ENCODE peak calls at places on chromosomes 12 and 14, in ten cellular contexts. One of them, this sample, is unnamed.

GRCh38 chr14:95190857-95191256 is 33.5 kb upstream of the DICER1 start:
- DNase-seq in stimulated activated naive CD4-positive, alpha-beta T cell: no peak
- DNase-seq in neuronal stem cell: no peak
- DNase-seq in activated T-helper 1 cell treated with anti-CD3 and anti-CD28 coated beads, Interleukin-12 subunit alpha, Interleukin-12 subunit beta, Interleukin-2, Interleukin-4 antibody, amounts not matched to agents 30 ng/mL and 10 ng/mL and 1 ng/mL, durations not matched to agents 14 hours and 24 hours and 36 hours: no peak
- DNase-seq in T-helper 2 cell: no peak
- DNase-seq in PC-9: no peak
- DNase-seq in pancreas: no peak
- DNase-seq in fibroblast of pulmonary artery: no peak
- DNase-seq in RPMI7951: no peak
- DNase-seq in B cell: no peak
- DNase-seq in this sample: no peak

GRCh38 chr12:111178194-111179081 is 190.5 kb downstream of the PHETA1 start:
- DNase-seq in RPMI7951: no peak
- DNase-seq in PC-9: no peak
- DNase-seq in stimulated activated naive CD4-positive, alpha-beta T cell: no peak
- DNase-seq in fibroblast of pulmonary artery: no peak
- DNase-seq in pancreas: no peak
- DNase-seq in T-helper 2 cell: no peak
- DNase-seq in activated T-helper 1 cell treated with anti-CD3 and anti-CD28 coated beads, Interleukin-12 subunit alpha, Interleukin-12 subunit beta, Interleukin-2, Interleukin-4 antibody, amounts not matched to agents 30 ng/mL and 10 ng/mL and 1 ng/mL, durations not matched to agents 14 hours and 24 hours and 36 hours: no peak
- DNase-seq in B cell: no peak
- DNase-seq in neuronal stem cell: no peak
- DNase-seq in this sample: no peak

GRCh38 chr12:92270501-92270900 is 124.9 kb upstream of the BTG1 start:
- DNase-seq in B cell: no peak
- DNase-seq in activated T-helper 1 cell treated with anti-CD3 and anti-CD28 coated beads, Interleukin-12 subunit alpha, Interleukin-12 subunit beta, Interleukin-2, Interleukin-4 antibody, amounts not matched to agents 30 ng/mL and 10 ng/mL and 1 ng/mL, durations not matched to agents 14 hours and 24 hours and 36 hours: no peak
- DNase-seq in T-helper 2 cell: no peak
- DNase-seq in pancreas: no peak
- DNase-seq in RPMI7951: no peak
- DNase-seq in stimulated activated naive CD4-positive, alpha-beta T cell: no peak
- DNase-seq in PC-9: no peak
- DNase-seq in fibroblast of pulmonary artery: no peak
- DNase-seq in neuronal stem cell: no peak
- DNase-seq in this sample: peak

GRCh38 chr12:7108042-7108927 is 729 bp downstream of the C1RL start:
- DNase-seq in PC-9: peak
- DNase-seq in T-helper 2 cell: peak
- DNase-seq in RPMI7951: peak
- DNase-seq in neuronal stem cell: peak
- DNase-seq in B cell: peak
- DNase-seq in stimulated activated naive CD4-positive, alpha-beta T cell: peak
- DNase-seq in pancreas: peak
- DNase-seq in fibroblast of pulmonary artery: peak
- DNase-seq in activated T-helper 1 cell treated with anti-CD3 and anti-CD28 coated beads, Interleukin-12 subunit alpha, Interleukin-12 subunit beta, Interleukin-2, Interleukin-4 antibody, amounts not matched to agents 30 ng/mL and 10 ng/mL and 1 ng/mL, durations not matched to agents 14 hours and 24 hours and 36 hours: peak
- DNase-seq in this sample: no peak

GRCh38 chr12:97112161-97112560 is 205.1 kb downstream of the NEDD1 start:
- DNase-seq in RPMI7951: no peak
- DNase-seq in pancreas: no peak
- DNase-seq in PC-9: no peak
- DNase-seq in B cell: no peak
- DNase-seq in stimulated activated naive CD4-positive, alpha-beta T cell: no peak
- DNase-seq in T-helper 2 cell: no peak
- DNase-seq in fibroblast of pulmonary artery: no peak
- DNase-seq in activated T-helper 1 cell treated with anti-CD3 and anti-CD28 coated beads, Interleukin-12 subunit alpha, Interleukin-12 subunit beta, Interleukin-2, Interleukin-4 antibody, amounts not matched to agents 30 ng/mL and 10 ng/mL and 1 ng/mL, durations not matched to agents 14 hours and 24 hours and 36 hours: no peak
- DNase-seq in neuronal stem cell: no peak
- DNase-seq in this sample: no peak

GRCh38 chr14:98184467-98184866 is 1087.5 kb downstream of the BCL11B start:
- DNase-seq in B cell: no peak
- DNase-seq in pancreas: no peak
- DNase-seq in neuronal stem cell: no peak
- DNase-seq in stimulated activated naive CD4-positive, alpha-beta T cell: no peak
- DNase-seq in RPMI7951: no peak
- DNase-seq in T-helper 2 cell: peak
- DNase-seq in PC-9: no peak
- DNase-seq in activated T-helper 1 cell treated with anti-CD3 and anti-CD28 coated beads, Interleukin-12 subunit alpha, Interleukin-12 subunit beta, Interleukin-2, Interleukin-4 antibody, amounts not matched to agents 30 ng/mL and 10 ng/mL and 1 ng/mL, durations not matched to agents 14 hours and 24 hours and 36 hours: no peak
- DNase-seq in fibroblast of pulmonary artery: no peak
- DNase-seq in this sample: no peak

GRCh38 chr14:87992349-87992719 is 648 bp downstream of the GALC start:
- DNase-seq in neuronal stem cell: no peak
- DNase-seq in B cell: no peak
- DNase-seq in pancreas: no peak
- DNase-seq in activated T-helper 1 cell treated with anti-CD3 and anti-CD28 coated beads, Interleukin-12 subunit alpha, Interleukin-12 subunit beta, Interleukin-2, Interleukin-4 antibody, amounts not matched to agents 30 ng/mL and 10 ng/mL and 1 ng/mL, durations not matched to agents 14 hours and 24 hours and 36 hours: peak
- DNase-seq in T-helper 2 cell: no peak
- DNase-seq in fibroblast of pulmonary artery: no peak
- DNase-seq in PC-9: no peak
- DNase-seq in RPMI7951: no peak
- DNase-seq in stimulated activated naive CD4-positive, alpha-beta T cell: no peak
- DNase-seq in this sample: peak

GRCh38 chr14:60093606-60094005 is 1.9 kb downstream of the PCNX4 start:
- DNase-seq in B cell: no peak
- DNase-seq in T-helper 2 cell: no peak
- DNase-seq in PC-9: no peak
- DNase-seq in neuronal stem cell: no peak
- DNase-seq in stimulated activated naive CD4-positive, alpha-beta T cell: no peak
- DNase-seq in pancreas: no peak
- DNase-seq in activated T-helper 1 cell treated with anti-CD3 and anti-CD28 coated beads, Interleukin-12 subunit alpha, Interleukin-12 subunit beta, Interleukin-2, Interleukin-4 antibody, amounts not matched to agents 30 ng/mL and 10 ng/mL and 1 ng/mL, durations not matched to agents 14 hours and 24 hours and 36 hours: no peak
- DNase-seq in fibroblast of pulmonary artery: no peak
- DNase-seq in RPMI7951: no peak
- DNase-seq in this sample: no peak

GRCh38 chr12:50062733-50063452 is 5.5 kb downstream of the ASIC1 start:
- DNase-seq in fibroblast of pulmonary artery: no peak
- DNase-seq in PC-9: peak
- DNase-seq in B cell: no peak
- DNase-seq in activated T-helper 1 cell treated with anti-CD3 and anti-CD28 coated beads, Interleukin-12 subunit alpha, Interleukin-12 subunit beta, Interleukin-2, Interleukin-4 antibody, amounts not matched to agents 30 ng/mL and 10 ng/mL and 1 ng/mL, durations not matched to agents 14 hours and 24 hours and 36 hours: no peak
- DNase-seq in neuronal stem cell: no peak
- DNase-seq in T-helper 2 cell: no peak
- DNase-seq in RPMI7951: peak
- DNase-seq in stimulated activated naive CD4-positive, alpha-beta T cell: no peak
- DNase-seq in pancreas: no peak
- DNase-seq in this sample: no peak

GRCh38 chr12:108135627-108136026 is 6.5 kb downstream of the WSCD2 start:
- DNase-seq in neuronal stem cell: no peak
- DNase-seq in PC-9: no peak
- DNase-seq in T-helper 2 cell: no peak
- DNase-seq in RPMI7951: no peak
- DNase-seq in stimulated activated naive CD4-positive, alpha-beta T cell: no peak
- DNase-seq in activated T-helper 1 cell treated with anti-CD3 and anti-CD28 coated beads, Interleukin-12 subunit alpha, Interleukin-12 subunit beta, Interleukin-2, Interleukin-4 antibody, amounts not matched to agents 30 ng/mL and 10 ng/mL and 1 ng/mL, durations not matched to agents 14 hours and 24 hours and 36 hours: no peak
- DNase-seq in fibroblast of pulmonary artery: no peak
- DNase-seq in B cell: no peak
- DNase-seq in pancreas: no peak
- DNase-seq in this sample: no peak

GRCh38 chr12:103852498-103852992 is 11.5 kb upstream of the NT5DC3 start:
- DNase-seq in stimulated activated naive CD4-positive, alpha-beta T cell: no peak
- DNase-seq in B cell: no peak
- DNase-seq in pancreas: no peak
- DNase-seq in fibroblast of pulmonary artery: peak
- DNase-seq in T-helper 2 cell: peak
- DNase-seq in PC-9: no peak
- DNase-seq in activated T-helper 1 cell treated with anti-CD3 and anti-CD28 coated beads, Interleukin-12 subunit alpha, Interleukin-12 subunit beta, Interleukin-2, Interleukin-4 antibody, amounts not matched to agents 30 ng/mL and 10 ng/mL and 1 ng/mL, durations not matched to agents 14 hours and 24 hours and 36 hours: no peak
- DNase-seq in RPMI7951: peak
- DNase-seq in neuronal stem cell: no peak
- DNase-seq in this sample: no peak

GRCh38 chr12:66694666-66695065 is 15.8 kb upstream of the GRIP1 start:
- DNase-seq in fibroblast of pulmonary artery: no peak
- DNase-seq in B cell: no peak
- DNase-seq in PC-9: no peak
- DNase-seq in activated T-helper 1 cell treated with anti-CD3 and anti-CD28 coated beads, Interleukin-12 subunit alpha, Interleukin-12 subunit beta, Interleukin-2, Interleukin-4 antibody, amounts not matched to agents 30 ng/mL and 10 ng/mL and 1 ng/mL, durations not matched to agents 14 hours and 24 hours and 36 hours: no peak
- DNase-seq in neuronal stem cell: no peak
- DNase-seq in T-helper 2 cell: no peak
- DNase-seq in pancreas: no peak
- DNase-seq in stimulated activated naive CD4-positive, alpha-beta T cell: no peak
- DNase-seq in RPMI7951: no peak
- DNase-seq in this sample: no peak

GRCh38 chr12:58608711-58609110 is 311.6 kb downstream of the LRIG3 start:
- DNase-seq in fibroblast of pulmonary artery: no peak
- DNase-seq in PC-9: no peak
- DNase-seq in activated T-helper 1 cell treated with anti-CD3 and anti-CD28 coated beads, Interleukin-12 subunit alpha, Interleukin-12 subunit beta, Interleukin-2, Interleukin-4 antibody, amounts not matched to agents 30 ng/mL and 10 ng/mL and 1 ng/mL, durations not matched to agents 14 hours and 24 hours and 36 hours: no peak
- DNase-seq in RPMI7951: no peak
- DNase-seq in pancreas: no peak
- DNase-seq in B cell: no peak
- DNase-seq in T-helper 2 cell: no peak
- DNase-seq in stimulated activated naive CD4-positive, alpha-beta T cell: no peak
- DNase-seq in neuronal stem cell: no peak
- DNase-seq in this sample: no peak

GRCh38 chr14:33897878-33898535 is 52.9 kb downstream of the EGLN3 start:
- DNase-seq in pancreas: no peak
- DNase-seq in B cell: no peak
- DNase-seq in fibroblast of pulmonary artery: no peak
- DNase-seq in stimulated activated naive CD4-positive, alpha-beta T cell: no peak
- DNase-seq in PC-9: no peak
- DNase-seq in activated T-helper 1 cell treated with anti-CD3 and anti-CD28 coated beads, Interleukin-12 subunit alpha, Interleukin-12 subunit beta, Interleukin-2, Interleukin-4 antibody, amounts not matched to agents 30 ng/mL and 10 ng/mL and 1 ng/mL, durations not matched to agents 14 hours and 24 hours and 36 hours: no peak
- DNase-seq in T-helper 2 cell: no peak
- DNase-seq in neuronal stem cell: no peak
- DNase-seq in RPMI7951: no peak
- DNase-seq in this sample: no peak

GRCh38 chr12:129911437-129912049 is 7.7 kb upstream of the TMEM132D start:
- DNase-seq in RPMI7951: peak
- DNase-seq in activated T-helper 1 cell treated with anti-CD3 and anti-CD28 coated beads, Interleukin-12 subunit alpha, Interleukin-12 subunit beta, Interleukin-2, Interleukin-4 antibody, amounts not matched to agents 30 ng/mL and 10 ng/mL and 1 ng/mL, durations not matched to agents 14 hours and 24 hours and 36 hours: peak
- DNase-seq in fibroblast of pulmonary artery: peak
- DNase-seq in PC-9: peak
- DNase-seq in neuronal stem cell: peak
- DNase-seq in T-helper 2 cell: peak
- DNase-seq in B cell: peak
- DNase-seq in stimulated activated naive CD4-positive, alpha-beta T cell: no peak
- DNase-seq in pancreas: peak
- DNase-seq in this sample: peak

GRCh38 chr12:111409403-111410228 is 3.9 kb downstream of the SH2B3 start:
- DNase-seq in fibroblast of pulmonary artery: peak
- DNase-seq in stimulated activated naive CD4-positive, alpha-beta T cell: no peak
- DNase-seq in B cell: no peak
- DNase-seq in neuronal stem cell: no peak
- DNase-seq in pancreas: peak
- DNase-seq in T-helper 2 cell: no peak
- DNase-seq in PC-9: no peak
- DNase-seq in RPMI7951: peak
- DNase-seq in activated T-helper 1 cell treated with anti-CD3 and anti-CD28 coated beads, Interleukin-12 subunit alpha, Interleukin-12 subunit beta, Interleukin-2, Interleukin-4 antibody, amounts not matched to agents 30 ng/mL and 10 ng/mL and 1 ng/mL, durations not matched to agents 14 hours and 24 hours and 36 hours: no peak
- DNase-seq in this sample: peak

GRCh38 chr12:64016521-64016920 is 172.0 kb downstream of the SRGAP1 start:
- DNase-seq in neuronal stem cell: no peak
- DNase-seq in PC-9: no peak
- DNase-seq in RPMI7951: no peak
- DNase-seq in stimulated activated naive CD4-positive, alpha-beta T cell: no peak
- DNase-seq in fibroblast of pulmonary artery: no peak
- DNase-seq in activated T-helper 1 cell treated with anti-CD3 and anti-CD28 coated beads, Interleukin-12 subunit alpha, Interleukin-12 subunit beta, Interleukin-2, Interleukin-4 antibody, amounts not matched to agents 30 ng/mL and 10 ng/mL and 1 ng/mL, durations not matched to agents 14 hours and 24 hours and 36 hours: no peak
- DNase-seq in B cell: no peak
- DNase-seq in pancreas: no peak
- DNase-seq in T-helper 2 cell: no peak
- DNase-seq in this sample: no peak

GRCh38 chr14:91292476-91292875 is 48.0 kb upstream of the GPR68 start:
- DNase-seq in neuronal stem cell: no peak
- DNase-seq in stimulated activated naive CD4-positive, alpha-beta T cell: no peak
- DNase-seq in RPMI7951: peak
- DNase-seq in activated T-helper 1 cell treated with anti-CD3 and anti-CD28 coated beads, Interleukin-12 subunit alpha, Interleukin-12 subunit beta, Interleukin-2, Interleukin-4 antibody, amounts not matched to agents 30 ng/mL and 10 ng/mL and 1 ng/mL, durations not matched to agents 14 hours and 24 hours and 36 hours: no peak
- DNase-seq in PC-9: no peak
- DNase-seq in fibroblast of pulmonary artery: no peak
- DNase-seq in pancreas: peak
- DNase-seq in T-helper 2 cell: no peak
- DNase-seq in B cell: no peak
- DNase-seq in this sample: no peak

GRCh38 chr12:132695431-132695830 is 8.0 kb downstream of the PXMP2 start:
- DNase-seq in PC-9: no peak
- DNase-seq in B cell: no peak
- DNase-seq in stimulated activated naive CD4-positive, alpha-beta T cell: no peak
- DNase-seq in pancreas: no peak
- DNase-seq in RPMI7951: no peak
- DNase-seq in fibroblast of pulmonary artery: no peak
- DNase-seq in T-helper 2 cell: no peak
- DNase-seq in activated T-helper 1 cell treated with anti-CD3 and anti-CD28 coated beads, Interleukin-12 subunit alpha, Interleukin-12 subunit beta, Interleukin-2, Interleukin-4 antibody, amounts not matched to agents 30 ng/mL and 10 ng/mL and 1 ng/mL, durations not matched to agents 14 hours and 24 hours and 36 hours: no peak
- DNase-seq in neuronal stem cell: no peak
- DNase-seq in this sample: no peak

GRCh38 chr12:54997914-54998507 is 13.4 kb upstream of the TESPA1 start:
- DNase-seq in RPMI7951: no peak
- DNase-seq in pancreas: no peak
- DNase-seq in PC-9: no peak
- DNase-seq in stimulated activated naive CD4-positive, alpha-beta T cell: no peak
- DNase-seq in T-helper 2 cell: no peak
- DNase-seq in neuronal stem cell: no peak
- DNase-seq in activated T-helper 1 cell treated with anti-CD3 and anti-CD28 coated beads, Interleukin-12 subunit alpha, Interleukin-12 subunit beta, Interleukin-2, Interleukin-4 antibody, amounts not matched to agents 30 ng/mL and 10 ng/mL and 1 ng/mL, durations not matched to agents 14 hours and 24 hours and 36 hours: no peak
- DNase-seq in B cell: no peak
- DNase-seq in fibroblast of pulmonary artery: no peak
- DNase-seq in this sample: no peak

GRCh38 chr14:30283822-30284446 is 275.0 kb upstream of the G2E3 start:
- DNase-seq in T-helper 2 cell: peak
- DNase-seq in stimulated activated naive CD4-positive, alpha-beta T cell: no peak
- DNase-seq in neuronal stem cell: no peak
- DNase-seq in pancreas: no peak
- DNase-seq in fibroblast of pulmonary artery: peak
- DNase-seq in RPMI7951: peak
- DNase-seq in activated T-helper 1 cell treated with anti-CD3 and anti-CD28 coated beads, Interleukin-12 subunit alpha, Interleukin-12 subunit beta, Interleukin-2, Interleukin-4 antibody, amounts not matched to agents 30 ng/mL and 10 ng/mL and 1 ng/mL, durations not matched to agents 14 hours and 24 hours and 36 hours: no peak
- DNase-seq in B cell: no peak
- DNase-seq in PC-9: peak
- DNase-seq in this sample: peak

GRCh38 chr12:119113587-119113986 is 65.1 kb upstream of the HSPB8 start:
- DNase-seq in PC-9: no peak
- DNase-seq in T-helper 2 cell: no peak
- DNase-seq in pancreas: no peak
- DNase-seq in fibroblast of pulmonary artery: no peak
- DNase-seq in stimulated activated naive CD4-positive, alpha-beta T cell: no peak
- DNase-seq in B cell: no peak
- DNase-seq in activated T-helper 1 cell treated with anti-CD3 and anti-CD28 coated beads, Interleukin-12 subunit alpha, Interleukin-12 subunit beta, Interleukin-2, Interleukin-4 antibody, amounts not matched to agents 30 ng/mL and 10 ng/mL and 1 ng/mL, durations not matched to agents 14 hours and 24 hours and 36 hours: no peak
- DNase-seq in neuronal stem cell: no peak
- DNase-seq in RPMI7951: no peak
- DNase-seq in this sample: peak

GRCh38 chr12:93441111-93441616 is 583 bp downstream of the UBE2N start:
- DNase-seq in fibroblast of pulmonary artery: no peak
- DNase-seq in pancreas: peak
- DNase-seq in neuronal stem cell: peak
- DNase-seq in RPMI7951: peak
- DNase-seq in stimulated activated naive CD4-positive, alpha-beta T cell: peak
- DNase-seq in PC-9: peak
- DNase-seq in B cell: peak
- DNase-seq in activated T-helper 1 cell treated with anti-CD3 and anti-CD28 coated beads, Interleukin-12 subunit alpha, Interleukin-12 subunit beta, Interleukin-2, Interleukin-4 antibody, amounts not matched to agents 30 ng/mL and 10 ng/mL and 1 ng/mL, durations not matched to agents 14 hours and 24 hours and 36 hours: peak
- DNase-seq in T-helper 2 cell: peak
- DNase-seq in this sample: peak

GRCh38 chr12:107677671-107678070 is 7.9 kb upstream of the PWP1 start:
- DNase-seq in activated T-helper 1 cell treated with anti-CD3 and anti-CD28 coated beads, Interleukin-12 subunit alpha, Interleukin-12 subunit beta, Interleukin-2, Interleukin-4 antibody, amounts not matched to agents 30 ng/mL and 10 ng/mL and 1 ng/mL, durations not matched to agents 14 hours and 24 hours and 36 hours: no peak
- DNase-seq in fibroblast of pulmonary artery: no peak
- DNase-seq in neuronal stem cell: no peak
- DNase-seq in stimulated activated naive CD4-positive, alpha-beta T cell: no peak
- DNase-seq in B cell: no peak
- DNase-seq in pancreas: no peak
- DNase-seq in PC-9: no peak
- DNase-seq in RPMI7951: no peak
- DNase-seq in T-helper 2 cell: no peak
- DNase-seq in this sample: no peak

GRCh38 chr12:46414591-46415268 is 42.2 kb upstream of the SLC38A2 start:
- DNase-seq in RPMI7951: no peak
- DNase-seq in B cell: no peak
- DNase-seq in stimulated activated naive CD4-positive, alpha-beta T cell: no peak
- DNase-seq in PC-9: no peak
- DNase-seq in activated T-helper 1 cell treated with anti-CD3 and anti-CD28 coated beads, Interleukin-12 subunit alpha, Interleukin-12 subunit beta, Interleukin-2, Interleukin-4 antibody, amounts not matched to agents 30 ng/mL and 10 ng/mL and 1 ng/mL, durations not matched to agents 14 hours and 24 hours and 36 hours: no peak
- DNase-seq in T-helper 2 cell: no peak
- DNase-seq in pancreas: no peak
- DNase-seq in neuronal stem cell: no peak
- DNase-seq in fibroblast of pulmonary artery: no peak
- DNase-seq in this sample: no peak

GRCh38 chr12:89949457-89950195 is 241.0 kb upstream of the ATP2B1 start:
- DNase-seq in stimulated activated naive CD4-positive, alpha-beta T cell: peak
- DNase-seq in activated T-helper 1 cell treated with anti-CD3 and anti-CD28 coated beads, Interleukin-12 subunit alpha, Interleukin-12 subunit beta, Interleukin-2, Interleukin-4 antibody, amounts not matched to agents 30 ng/mL and 10 ng/mL and 1 ng/mL, durations not matched to agents 14 hours and 24 hours and 36 hours: peak
- DNase-seq in PC-9: no peak
- DNase-seq in fibroblast of pulmonary artery: peak
- DNase-seq in neuronal stem cell: no peak
- DNase-seq in B cell: peak
- DNase-seq in RPMI7951: peak
- DNase-seq in pancreas: no peak
- DNase-seq in T-helper 2 cell: peak
- DNase-seq in this sample: peak

GRCh38 chr14:35117112-35117511 is 4.7 kb downstream of the PPP2R3C start:
- DNase-seq in B cell: no peak
- DNase-seq in stimulated activated naive CD4-positive, alpha-beta T cell: no peak
- DNase-seq in PC-9: no peak
- DNase-seq in fibroblast of pulmonary artery: no peak
- DNase-seq in RPMI7951: no peak
- DNase-seq in pancreas: no peak
- DNase-seq in T-helper 2 cell: no peak
- DNase-seq in neuronal stem cell: no peak
- DNase-seq in activated T-helper 1 cell treated with anti-CD3 and anti-CD28 coated beads, Interleukin-12 subunit alpha, Interleukin-12 subunit beta, Interleukin-2, Interleukin-4 antibody, amounts not matched to agents 30 ng/mL and 10 ng/mL and 1 ng/mL, durations not matched to agents 14 hours and 24 hours and 36 hours: no peak
- DNase-seq in this sample: no peak

GRCh38 chr14:77409131-77409533 is 14.2 kb downstream of the NOXRED1 start:
- DNase-seq in fibroblast of pulmonary artery: peak
- DNase-seq in pancreas: no peak
- DNase-seq in neuronal stem cell: no peak
- DNase-seq in activated T-helper 1 cell treated with anti-CD3 and anti-CD28 coated beads, Interleukin-12 subunit alpha, Interleukin-12 subunit beta, Interleukin-2, Interleukin-4 antibody, amounts not matched to agents 30 ng/mL and 10 ng/mL and 1 ng/mL, durations not matched to agents 14 hours and 24 hours and 36 hours: no peak
- DNase-seq in stimulated activated naive CD4-positive, alpha-beta T cell: no peak
- DNase-seq in RPMI7951: no peak
- DNase-seq in T-helper 2 cell: peak
- DNase-seq in PC-9: no peak
- DNase-seq in B cell: no peak
- DNase-seq in this sample: no peak

This sample was measured in A673.